ENCODE peak calls at places on chromosomes 5 and 9, in ten cellular contexts. N is SK-N-SH; J is body of pancreas; R is adrenal gland; S is thyroid gland; O is A673; T is kidney epithelial cell; P is CD4-positive, alpha-beta T cell; I is transverse colon; D is endodermal cell. K is an unnamed sample. For H3K27me3, the result is how much of the 10 kb centered on the place peaks cover.

GRCh38 chr5:71778678-71779276 is 59.7 kb downstream of the CARTPT start:
- DNase-seq in P (no peak), I (no peak), T (no peak), O (peak), D (peak), R (no peak), S (peak), N (peak), J (no peak), K (no peak)

GRCh38 chr9:120944434-120945125 is 18.0 kb upstream of the TRAF1 start:
- DNase-seq in S (no peak), R (no peak), J (no peak), O (no peak), D (no peak), N (no peak), T (no peak), P (no peak), I (no peak), K (no peak)

GRCh38 chr5:139417214-139417613 is 13.3 kb upstream of the SPATA24 start:
- DNase-seq in I (no peak), S (peak), N (no peak), D (no peak), P (no peak), T (no peak), O (no peak), R (no peak), J (no peak), K (no peak)

GRCh38 chr5:127412698-127413097 is 104.7 kb upstream of the PRRC1 start:
- DNase-seq in T (no peak), I (no peak), N (peak), S (no peak), P (no peak), D (no peak), R (no peak), O (no peak), J (no peak), K (no peak)

GRCh38 chr5:142065273-142065672 is 43.3 kb upstream of the NDFIP1 start:
- DNase-seq in R (no peak), I (no peak), T (no peak), J (no peak), P (no peak), O (no peak), S (no peak), D (no peak), N (peak), K (no peak)

GRCh38 chr5:1810581-1811101 is 9.4 kb downstream of the NDUFS6 start:
- DNase-seq in I (no peak), J (no peak), O (no peak), P (no peak), N (no peak), T (no peak), S (no peak), D (no peak), R (no peak), K (no peak)

GRCh38 chr9:75265525-75265972 is 177.2 kb downstream of the OSTF1 start:
- DNase-seq in I (peak), O (peak), N (peak), P (peak), R (peak), S (peak), D (peak), J (peak), T (no peak), K (peak)

GRCh38 chr5:72883850-72884249 is 67.4 kb downstream of the TNPO1 start:
- DNase-seq in T (no peak), O (no peak), J (no peak), N (no peak), R (no peak), P (no peak), S (no peak), D (no peak), I (no peak), K (no peak)

GRCh38 chr5:103098993-103099392 is 20.9 kb downstream of the GIN1 start:
- DNase-seq in O (peak), I (no peak), J (no peak), P (no peak), N (no peak), S (no peak), T (no peak), D (no peak), R (no peak), K (no peak)

GRCh38 chr5:68343421-68343826 is 127.9 kb downstream of the PIK3R1 start:
- DNase-seq in R (peak), O (no peak), S (peak), D (peak), P (no peak), T (peak), I (no peak), J (peak), N (no peak), K (no peak)

GRCh38 chr5:51279983-51280382 is 103.3 kb upstream of the ISL1 start:
- DNase-seq in P (no peak), T (no peak), N (peak), R (no peak), D (peak), S (peak), I (no peak), O (peak), J (no peak), K (no peak)
- H3K27me3 ChIP-seq in P (under half), T (under half), N (under half), R (under half), D (under half), S (under half), I (under half), O (under half), J (under half), K (under half)

DNA sequence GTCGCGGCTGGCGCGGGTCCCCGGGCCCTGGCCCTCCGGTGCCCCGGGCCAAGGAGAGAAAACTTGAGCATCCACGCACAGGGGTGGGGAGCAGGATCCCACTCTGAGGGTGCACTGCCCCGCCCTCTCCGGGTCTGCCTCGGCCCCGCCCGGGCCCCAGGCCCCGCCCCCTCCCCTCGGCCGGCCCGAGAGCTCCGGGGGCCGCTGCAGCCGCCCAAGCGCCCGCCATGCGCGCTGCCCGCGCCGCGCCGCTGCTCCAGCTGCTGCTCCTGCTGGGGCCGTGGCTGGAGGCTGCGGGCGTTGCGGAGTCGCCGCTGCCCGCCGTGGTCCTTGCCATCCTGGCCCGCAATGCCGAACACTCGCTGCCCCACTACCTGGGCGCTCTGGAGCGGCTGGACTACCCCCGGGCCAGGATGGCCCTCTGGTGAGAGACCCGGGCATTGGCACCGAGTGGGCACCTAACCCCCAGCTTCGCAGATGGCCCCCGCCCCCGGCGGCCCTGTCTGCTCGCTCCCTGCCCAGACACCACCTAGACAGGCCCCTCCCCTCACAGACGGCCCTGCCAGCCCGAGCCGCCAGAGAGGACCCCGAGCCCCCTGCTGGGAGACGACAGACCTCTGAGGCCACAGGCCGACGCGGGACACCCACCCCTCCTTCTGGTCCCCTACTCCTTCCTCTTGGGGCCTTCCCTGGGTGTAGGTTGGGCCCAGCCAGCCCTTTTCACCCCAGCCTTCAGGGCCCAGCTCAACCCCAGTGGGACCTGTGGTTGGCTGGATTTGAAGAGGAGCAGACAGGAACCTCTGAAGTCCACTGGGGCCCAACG is at the start of gene CERCAM:
- DNase-seq in J (peak), T (no peak), I (peak), D (peak), N (peak), S (peak), P (no peak), R (peak), O (peak), K (peak)
- H3K27me3 ChIP-seq in J (under half), T (under half), I (half or more), D (under half), N (under half), S (under half), P (under half), R (under half), O (under half), K (under half)

GRCh38 chr9:99820330-99821186 is 1.1 kb upstream of the NR4A3 start:
- DNase-seq in D (no peak), O (peak), I (peak), S (peak), J (peak), T (no peak), R (peak), P (peak), N (no peak), K (peak)
- H3K27me3 ChIP-seq in D (under half), O (under half), I (under half), S (under half), J (under half), T (under half), R (under half), P (under half), N (under half), K (under half)

GRCh38 chr5:112412370-112412769 is 6.7 kb downstream of the EPB41L4A start:
- DNase-seq in R (no peak), I (no peak), J (no peak), D (no peak), S (no peak), O (no peak), P (no peak), T (peak), N (no peak), K (no peak)

GRCh38 chr5:112411903-112412302 is 7.2 kb downstream of the EPB41L4A start:
- DNase-seq in O (no peak), J (no peak), P (no peak), I (no peak), T (no peak), R (no peak), N (no peak), D (no peak), S (no peak), K (no peak)

GRCh38 chr5:112403069-112403468 is 16.0 kb downstream of the EPB41L4A start:
- DNase-seq in S (no peak), D (no peak), P (no peak), R (no peak), J (no peak), N (no peak), T (no peak), I (no peak), O (no peak), K (no peak)

GRCh38 chr5:112407240-112407639 is 11.8 kb downstream of the EPB41L4A start:
- DNase-seq in P (no peak), R (no peak), I (no peak), O (no peak), S (no peak), J (no peak), T (no peak), N (no peak), D (no peak), K (no peak)

DNA sequence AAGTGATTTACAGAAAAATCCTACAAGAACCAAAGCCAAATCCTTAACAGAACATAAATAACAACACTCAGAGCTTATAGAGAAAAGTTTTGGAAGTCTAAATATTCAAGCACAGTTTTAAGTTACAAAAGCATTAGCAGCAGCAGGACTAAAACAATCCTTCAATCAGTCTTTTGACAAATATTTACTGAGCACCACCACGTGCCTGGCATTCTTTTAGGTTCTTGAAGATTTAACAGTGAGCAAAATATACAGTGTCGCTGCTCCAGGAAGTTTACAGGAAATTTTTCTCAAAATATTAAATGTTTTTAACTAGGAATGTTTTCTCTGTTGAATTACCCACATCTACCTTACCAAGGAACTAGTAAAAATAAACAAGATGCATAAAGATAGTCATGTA is 11.4 kb downstream of the EPB41L4A start:
- DNase-seq in T (no peak), R (no peak), D (no peak), N (no peak), O (no peak), P (no peak), J (no peak), I (no peak), S (no peak), K (no peak)
- H3K27me3 ChIP-seq in T (under half), R (under half), D (under half), N (under half), O (under half), P (under half), J (under half), I (under half), S (under half), K (under half)